ENCODE peak calls at places on chromosomes 3 and 15, in four cellular contexts. F, M, I and A are unnamed samples. For H3K36me3, the result is how much of the 10 kb centered on the place peaks cover.

GRCh38 chr3:52859686-52860423 is 25.0 kb upstream of the MUSTN1 start:
- DNase-seq in F (no peak), M (no peak), I (no peak), A (no peak)

GRCh38 chr15:72227720-72228119 is 3.3 kb downstream of the PKM start:
- DNase-seq in F (no peak), M (no peak), I (no peak), A (no peak)

GRCh38 chr3:47414666-47415587 is 34.1 kb downstream of the PTPN23 start:
- DNase-seq in F (no peak), M (no peak), I (no peak), A (no peak)

GRCh38 chr15:72785452-72786243 is 2.1 kb upstream of the ADPGK start:
- DNase-seq in F (no peak), M (no peak), I (no peak), A (no peak)

GRCh38 chr3:143306419-143306818 is 186.8 kb downstream of the CHST2 start:
- DNase-seq in F (peak), M (no peak), I (peak), A (no peak)

GRCh38 chr15:74257623-74258022 is 21.5 kb downstream of the CCDC33 start:
- DNase-seq in F (no peak), M (no peak), I (no peak), A (no peak)

GRCh38 chr15:44775923-44776322 is 39.6 kb downstream of the TRIM69 start:
- DNase-seq in F (no peak), M (no peak), I (no peak), A (peak)

GRCh38 chr3:126342991-126343661 is 14.1 kb downstream of the KLF15 start:
- DNase-seq in F (no peak), M (no peak), I (no peak), A (peak)

GRCh38 chr3:50655009-50655830 is 19.5 kb upstream of the DOCK3 start:
- DNase-seq in F (no peak), M (no peak), I (no peak), A (no peak)

GRCh38 chr15:101320501-101321052 is 25.5 kb upstream of the SNRPA1 start:
- DNase-seq in F (peak), M (no peak), I (no peak), A (peak)

GRCh38 chr3:59754456-59754855 is 704.6 kb upstream of the CFAP20DC start:
- DNase-seq in F (no peak), M (no peak), I (no peak), A (no peak)

GRCh38 chr15:99963976-99964375 is 230.7 kb upstream of the LYSMD4 start:
- DNase-seq in F (no peak), M (no peak), I (no peak), A (no peak)

GRCh38 chr3:139679218-139679617 is 1.4 kb upstream of the NMNAT3 start:
- DNase-seq in F (no peak), M (no peak), I (no peak), A (no peak)

GRCh38 chr15:60396100-60396499 is 1.7 kb downstream of the ANXA2 start:
- DNase-seq in F (no peak), M (no peak), I (no peak), A (no peak)

GRCh38 chr15:101464246-101464998 is 25.1 kb downstream of the PCSK6 start:
- DNase-seq in F (no peak), M (no peak), I (no peak), A (no peak)

GRCh38 chr15:66389098-66389858 is 2.6 kb downstream of the MAP2K1 start:
- DNase-seq in F (no peak), M (no peak), I (no peak), A (no peak)

GRCh38 chr3:3615533-3615932 is 183.7 kb upstream of the LRRN1 start:
- DNase-seq in F (no peak), M (no peak), I (no peak), A (no peak)

GRCh38 chr15:35062164-35063099 is 22.7 kb downstream of the NANOGP8 start:
- DNase-seq in F (no peak), M (no peak), I (no peak), A (no peak)

GRCh38 chr3:12279591-12280326 is 9.1 kb upstream of the PPARG start:
- DNase-seq in F (no peak), M (no peak), I (no peak), A (no peak)

GRCh38 chr3:143090486-143090885 is 29.1 kb upstream of the CHST2 start:
- DNase-seq in F (no peak), M (no peak), I (peak), A (no peak)

GRCh38 chr3:127979473-127979872 is 64.4 kb downstream of the KBTBD12 start:
- DNase-seq in F (no peak), M (no peak), I (no peak), A (no peak)
- H3K36me3 ChIP-seq in F (under half), M (under half), I (under half), A (under half)

GRCh38 chr15:65245096-65245849 is 34.0 kb upstream of the CILP start:
- DNase-seq in F (no peak), M (no peak), I (peak), A (no peak)

GRCh38 chr15:65246939-65247338 is 35.7 kb upstream of the CILP start:
- DNase-seq in F (no peak), M (no peak), I (no peak), A (no peak)

GRCh38 chr15:65248506-65248905 is 37.2 kb upstream of the CILP start:
- DNase-seq in F (no peak), M (no peak), I (no peak), A (no peak)

GRCh38 chr15:65246026-65246714 is 34.9 kb upstream of the CILP start:
- DNase-seq in F (no peak), M (no peak), I (no peak), A (no peak)

GRCh38 chr15:65249641-65250040 is 37.0 kb downstream of the PARP16 start:
- DNase-seq in F (no peak), M (no peak), I (no peak), A (no peak)
- H3K27ac ChIP-seq in F (no peak), M (no peak), I (no peak), A (no peak)

GRCh38 chr3:76021376-76021775 is 236.0 kb upstream of the ZNF717 start:
- DNase-seq in F (no peak), M (no peak), I (no peak), A (no peak)

GRCh38 chr3:76028816-76029215 is 243.5 kb upstream of the ZNF717 start:
- DNase-seq in F (no peak), M (no peak), I (no peak), A (no peak)

GRCh38 chr3:76025561-76025960 is 240.2 kb upstream of the ZNF717 start:
- DNase-seq in F (no peak), M (no peak), I (no peak), A (no peak)

GRCh38 chr3:76026379-76026778 is 241.0 kb upstream of the ZNF717 start:
- DNase-seq in F (no peak), M (no peak), I (no peak), A (no peak)

GRCh38 chr3:76024640-76025039 is 239.3 kb upstream of the ZNF717 start:
- DNase-seq in F (no peak), M (no peak), I (no peak), A (peak)
- TF ChIP-seq CTCF in F (no peak), M (peak), I (peak), A (peak)

DNA sequence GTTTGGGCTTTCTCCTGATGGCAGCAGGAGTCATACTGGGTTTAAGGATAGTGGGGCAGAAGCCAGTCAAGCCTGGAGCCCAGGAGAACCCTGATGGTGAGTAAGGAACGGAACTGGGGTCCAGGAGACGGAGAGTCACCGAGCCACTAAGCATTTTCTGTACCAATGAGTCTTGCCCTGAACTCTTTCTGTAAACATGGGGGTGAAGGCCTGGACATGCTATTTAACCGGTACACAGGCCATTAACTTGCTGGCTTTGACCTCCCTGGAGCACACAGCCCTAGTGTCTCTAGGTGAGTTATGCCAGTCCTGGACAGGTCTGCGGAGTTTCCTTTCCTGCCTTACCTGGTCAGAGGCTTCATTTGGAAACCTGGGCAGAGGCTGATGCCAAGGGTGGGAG is 3.9 kb downstream of the SLC6A6 start:
- DNase-seq in F (no peak), M (no peak), I (no peak), A (no peak)
- H3K36me3 ChIP-seq in F (under half), M (under half), I (under half), A (under half)

GRCh38 chr3:142088522-142088921 is 60.8 kb downstream of the TFDP2 start:
- DNase-seq in F (no peak), M (no peak), I (no peak), A (no peak)
- H3K27ac ChIP-seq in F (no peak), M (no peak), I (no peak), A (no peak)

GRCh38 chr3:177574232-177574856 is 377.1 kb upstream of the TBL1XR1 start:
- DNase-seq in F (no peak), M (no peak), I (peak), A (peak)
- TF ChIP-seq CTCF in F (no peak), M (no peak), I (no peak), A (no peak)

GRCh38 chr15:22902578-22902977 is 64.1 kb downstream of the NIPA2 start:
- DNase-seq in F (no peak), M (no peak), I (no peak), A (no peak)
- H3K36me3 ChIP-seq in F (under half), M (under half), I (under half), A (under half)

DNA sequence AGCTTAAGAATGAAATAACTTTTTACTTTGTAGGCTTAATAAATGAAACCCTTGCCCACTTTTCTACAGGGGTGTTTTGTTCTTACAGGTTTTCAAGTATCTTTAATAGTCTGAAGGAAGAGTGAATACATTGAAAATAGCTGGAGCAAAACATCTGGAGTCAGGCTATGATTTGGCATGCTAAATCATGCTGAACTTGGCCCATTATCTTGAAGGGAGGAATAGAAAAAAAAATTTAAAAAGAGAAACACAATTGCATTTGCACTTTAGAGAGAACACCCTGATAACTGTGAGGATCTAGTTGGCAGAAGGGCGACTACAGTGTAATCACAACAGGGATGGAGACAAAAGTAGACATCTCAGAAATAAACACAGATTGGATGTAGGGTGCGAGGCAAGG is 1.8 kb upstream of the IQGAP1 start:
- DNase-seq in F (no peak), M (no peak), I (no peak), A (no peak)
- H3K27ac ChIP-seq in F (no peak), M (no peak), I (no peak), A (no peak)

GRCh38 chr15:75307778-75308390 is 25.2 kb downstream of the GOLGA6D start:
- DNase-seq in F (peak), M (peak), I (peak), A (peak)
- TF ChIP-seq CTCF in F (peak), M (peak), I (peak), A (peak)

GRCh38 chr15:90219421-90220141 is 14.2 kb downstream of the CIB1 start:
- DNase-seq in F (peak), M (no peak), I (peak), A (peak)

GRCh38 chr15:90225047-90225446 is 8.7 kb downstream of the CIB1 start:
- DNase-seq in F (no peak), M (no peak), I (no peak), A (no peak)

GRCh38 chr15:90223441-90224165 is 10.1 kb downstream of the CIB1 start:
- DNase-seq in F (no peak), M (no peak), I (no peak), A (no peak)

GRCh38 chr15:90221251-90221900 is 12.4 kb downstream of the CIB1 start:
- DNase-seq in F (peak), M (peak), I (peak), A (peak)

DNA sequence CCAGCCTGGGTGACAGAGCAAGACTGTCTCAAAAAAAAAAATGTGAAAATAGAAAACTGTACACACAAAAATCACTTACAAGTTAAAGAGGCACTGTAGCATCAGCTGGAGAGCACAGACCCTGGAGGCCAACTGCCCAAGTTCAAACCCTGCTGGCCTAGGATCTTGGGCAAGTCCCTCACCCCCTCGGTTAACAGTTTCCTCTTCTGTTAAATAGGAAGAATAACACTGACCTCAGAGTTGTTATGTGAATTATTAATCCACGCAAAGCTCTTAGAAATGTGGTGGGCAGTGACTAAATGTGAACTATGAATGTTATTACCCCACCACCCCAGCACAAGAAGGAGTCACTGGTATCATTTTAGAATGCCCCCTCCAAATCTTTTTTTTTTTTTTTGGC is 11.2 kb downstream of the CIB1 start:
- DNase-seq in F (no peak), M (no peak), I (no peak), A (no peak)
- H3K36me3 ChIP-seq in F (under half), M (under half), I (under half), A (under half)